ENCODE peak calls at places on chromosomes 11 and 22, in five cellular contexts. J, X, S, L and R are unnamed samples.

GRCh38 chr11:107785401-107785800 is 73.2 kb downstream of the SLC35F2 start:
- DNase-seq in J (peak; percentile 35), X (no peak), S (no peak), L (peak; percentile 53), R (no peak)

GRCh38 chr11:116144387-116144958 is 628.3 kb downstream of the BUD13 start:
- DNase-seq in J (no peak), X (no peak), L (no peak), S (no peak), R (no peak)

GRCh38 chr11:44066732-44067131 is 662 bp downstream of the ACCS start:
- DNase-seq in X (peak; percentile 68), J (peak; percentile 86), S (no peak), L (no peak), R (no peak)

GRCh38 chr11:42957831-42958230 is 354.0 kb upstream of the API5 start:
- DNase-seq in J (no peak), L (no peak), X (no peak), S (no peak), R (no peak)

GRCh38 chr11:114219559-114220349 is 76.4 kb upstream of the NNMT start:
- DNase-seq in J (no peak), L (no peak), S (no peak), X (peak; percentile 25), R (no peak)

GRCh38 chr22:45731798-45732495 is 60.3 kb downstream of the ATXN10 start:
- DNase-seq in J (peak; percentile 53), L (no peak), S (no peak), X (no peak), R (no peak)

GRCh38 chr11:108501396-108501795 is 3.2 kb upstream of the POGLUT3 start:
- DNase-seq in L (no peak), S (no peak), J (no peak), X (no peak), R (no peak)

GRCh38 chr11:131942878-131943277 is 572.5 kb downstream of the NTM start:
- DNase-seq in X (no peak), S (no peak), J (no peak), L (no peak), R (no peak)

GRCh38 chr11:2317354-2318050 is 15.7 kb downstream of the TSPAN32 start:
- DNase-seq in X (no peak), S (no peak), J (no peak), L (no peak), R (no peak)

GRCh38 chr11:17864478-17864941 is 129.9 kb downstream of the KCNC1 start:
- DNase-seq in X (peak; percentile 20), L (peak; percentile 4), J (peak; percentile 32), S (no peak), R (no peak)

GRCh38 chr11:76553554-76554476 is 109.0 kb downstream of the EMSY start:
- DNase-seq in X (no peak), S (no peak), L (no peak), J (no peak), R (no peak)

GRCh38 chr11:59822989-59823566 is 12.5 kb upstream of the MRPL16 start:
- DNase-seq in J (peak; percentile 72), X (peak; percentile 56), L (no peak), S (no peak), R (no peak)

GRCh38 chr11:2419638-2420501 is 19.3 kb downstream of the TSSC4 start:
- DNase-seq in L (peak; percentile 68), J (peak; percentile 54), S (peak; percentile 49), X (peak; percentile 66), R (peak; percentile 39)

GRCh38 chr11:69911310-69912160 is 92.3 kb upstream of the FGF3 start:
- DNase-seq in S (no peak), X (no peak), L (no peak), J (no peak), R (no peak)

GRCh38 chr11:78158987-78159662 is 19.7 kb upstream of the ALG8 start:
- DNase-seq in S (no peak), J (no peak), X (no peak), L (no peak), R (no peak)

GRCh38 chr11:70220136-70220535 is 17.0 kb downstream of the FADD start:
- DNase-seq in X (no peak), S (no peak), L (no peak), J (no peak), R (no peak)

GRCh38 chr11:63871962-63872832 is 33.3 kb downstream of the MARK2 start:
- DNase-seq in J (peak; percentile 88), X (peak; percentile 70), S (no peak), L (peak; percentile 29), R (peak; percentile 84)

GRCh38 chr11:78801161-78801884 is 226.7 kb upstream of the NARS2 start:
- DNase-seq in S (no peak), J (peak; percentile 93), X (no peak), L (no peak), R (no peak)

GRCh38 chr22:37406836-37407235 is 20.4 kb downstream of the ELFN2 start:
- DNase-seq in J (no peak), L (no peak), X (no peak), S (no peak), R (no peak)

GRCh38 chr11:77517226-77517625 is 43.3 kb upstream of the PAK1 start:
- DNase-seq in J (no peak), S (no peak), L (no peak), X (no peak), R (no peak)

GRCh38 chr11:43987384-43988039 is 45.1 kb downstream of the C11orf96 start:
- DNase-seq in X (no peak), J (no peak), S (no peak), L (no peak), R (peak; percentile 19)

GRCh38 chr11:76788661-76789442 is 5.7 kb downstream of the TSKU start:
- DNase-seq in L (no peak), S (no peak), J (peak; percentile 92), X (peak; percentile 79), R (peak; percentile 55)